ENCODE peak calls at places on chromosome 14, in five cellular contexts. R is A549, A is tibial artery, M is K562, C is astrocyte. O is an unnamed sample.

GRCh38 chr14:22314183-22314820 is 274.7 kb downstream of the DAD1 start:
- DNase-seq in C (peak; percentile 30), M (peak; percentile 29), A (no peak), R (peak; percentile 46), O (no peak)

GRCh38 chr14:20278414-20278813 is 27.3 kb downstream of the TTC5 start:
- DNase-seq in C (no peak), M (no peak), A (no peak), R (no peak), O (no peak)

GRCh38 chr14:24368562-24369252 is 723 bp downstream of the NFATC4 start:
- DNase-seq in A (peak; percentile 81), C (peak; percentile 57), M (peak; percentile 72), R (no peak), O (no peak)

GRCh38 chr14:24182110-24182882 is 6.3 kb downstream of the IPO4 start:
- DNase-seq in M (no peak), R (no peak), A (no peak), C (no peak), O (no peak)

GRCh38 chr14:37139710-37140109 is 32.7 kb downstream of the SLC25A21 start:
- DNase-seq in C (peak; percentile 77), A (no peak), R (no peak), M (no peak), O (no peak)

GRCh38 chr14:24982472-24983155 is 67.3 kb downstream of the STXBP6 start:
- DNase-seq in A (no peak), R (no peak), C (peak; percentile 87), M (no peak), O (no peak)

GRCh38 chr14:74960702-74961101 is 5.3 kb upstream of the PGF start:
- DNase-seq in A (no peak), C (no peak), M (no peak), R (no peak), O (no peak)

GRCh38 chr14:36663404-36664321 is 2.0 kb downstream of the PAX9 start:
- DNase-seq in R (no peak), A (no peak), M (no peak), C (no peak), O (no peak)

GRCh38 chr14:45649051-45649450 is 396.0 kb upstream of the MIS18BP1 start:
- DNase-seq in R (no peak), C (no peak), A (no peak), M (no peak), O (no peak)

GRCh38 chr14:69328765-69329164 is 68.8 kb downstream of the GALNT16 start:
- DNase-seq in A (peak; percentile 23), C (no peak), R (no peak), M (no peak), O (no peak)

GRCh38 chr14:83470466-83470865 is 1936.8 kb upstream of the SEL1L start:
- DNase-seq in C (no peak), A (no peak), M (no peak), R (no peak), O (no peak)

GRCh38 chr14:99945732-99946651 is 119.2 kb upstream of the EVL start:
- DNase-seq in A (no peak), M (no peak), C (no peak), R (no peak), O (no peak)

GRCh38 chr14:74575936-74576335 is 36.1 kb downstream of the LTBP2 start:
- DNase-seq in M (no peak), C (no peak), R (no peak), A (no peak), O (no peak)

GRCh38 chr14:21258889-21259787 is 10.1 kb downstream of the HNRNPC start:
- DNase-seq in C (no peak), M (no peak), A (no peak), R (no peak), O (no peak)

GRCh38 chr14:49892301-49892635 is 614 bp upstream of the ARF6 start:
- DNase-seq in M (no peak), A (no peak), C (peak; percentile 73), R (peak; percentile 81), O (no peak)

GRCh38 chr14:95516554-95517209 is at the start of gene SYNE3:
- DNase-seq in C (no peak), A (peak; percentile 82), M (peak; percentile 93), R (peak; percentile 46), O (peak; percentile 85)

GRCh38 chr14:87076146-87076545 is 916.8 kb downstream of the GALC start:
- DNase-seq in R (no peak), M (no peak), A (no peak), C (no peak), O (no peak)

GRCh38 chr14:30385925-30386324 is 173.0 kb upstream of the G2E3 start:
- DNase-seq in M (no peak), C (no peak), A (no peak), R (no peak), O (no peak)

GRCh38 chr14:44962573-44963528 is 861 bp downstream of the TOGARAM1 start:
- DNase-seq in R (no peak), C (peak; percentile 41), A (peak; percentile 76), M (no peak), O (peak; percentile 90)

GRCh38 chr14:23055621-23056256 is 1.6 kb downstream of the CDH24 start:
- DNase-seq in M (peak; percentile 42), R (no peak), A (peak; percentile 74), C (no peak), O (no peak)

GRCh38 chr14:56217380-56218045 is 99.3 kb downstream of the PELI2 start:
- DNase-seq in A (no peak), M (no peak), R (no peak), C (no peak), O (no peak)

GRCh38 chr14:21796912-21797311 is 123.3 kb upstream of the OR4E1 start:
- DNase-seq in M (no peak), C (no peak), A (no peak), R (no peak), O (no peak)

GRCh38 chr14:80996049-80996901 is 40.9 kb downstream of the TSHR start:
- DNase-seq in A (no peak), C (peak; percentile 65), M (peak; percentile 15), R (peak; percentile 65), O (no peak)

GRCh38 chr14:24576766-24577165 is 716 bp upstream of the CTSG start:
- DNase-seq in A (no peak), M (no peak), R (no peak), C (no peak), O (no peak)

GRCh38 chr14:48622980-48623379 is 947.6 kb upstream of the MDGA2 start:
- DNase-seq in C (no peak), A (no peak), R (no peak), M (no peak), O (no peak)

GRCh38 chr14:93036652-93037341 is 78.9 kb downstream of the ITPK1 start:
- DNase-seq in C (no peak), M (no peak), R (no peak), A (no peak), O (no peak)
- H3K4me1 ChIP-seq in C (peaks cover 18% of the 10 kb centered on the region), M (no peaks in the 10 kb centered on the region), R (peaks cover 94% of the 10 kb centered on the region), A (peaks cover 4% of the 10 kb centered on the region), O (peaks cover 84% of the 10 kb centered on the region)

GRCh38 chr14:51401756-51402155 is 161.7 kb downstream of the TMX1 start:
- DNase-seq in A (peak; percentile 73), R (no peak), C (no peak), M (no peak), O (no peak)

GRCh38 chr14:51401272-51401671 is 161.2 kb downstream of the TMX1 start:
- DNase-seq in A (no peak), C (peak; percentile 27), M (no peak), R (no peak), O (no peak)

GRCh38 chr14:51398898-51399297 is 158.9 kb downstream of the TMX1 start:
- DNase-seq in A (no peak), C (peak; percentile 82), R (peak; percentile 36), M (no peak), O (no peak)

GRCh38 chr14:51396222-51396815 is 156.3 kb downstream of the TMX1 start:
- DNase-seq in M (no peak), R (peak; percentile 40), C (peak; percentile 99), A (no peak), O (no peak)

GRCh38 chr14:51400142-51400541 is 160.1 kb downstream of the TMX1 start:
- DNase-seq in C (no peak), M (no peak), A (no peak), R (no peak), O (no peak)
- H3K27ac ChIP-seq in C (no peak overlapping the region), M (no peak overlapping the region), A (no peak overlapping the region), R (peak overlapping the region; percentile 59), O (no peak overlapping the region)

GRCh38 chr14:51860164-51860835 is at the start of gene GNG2:
- DNase-seq in R (peak; percentile 40), A (peak; percentile 84), C (peak; percentile 71), M (no peak), O (no peak)

GRCh38 chr14:51859136-51859535 is 1.3 kb upstream of the GNG2 start:
- DNase-seq in R (no peak), M (no peak), C (peak; percentile 20), A (no peak), O (no peak)

GRCh38 chr14:51862839-51863235 is 2.4 kb downstream of the GNG2 start:
- DNase-seq in M (no peak), A (no peak), C (no peak), R (no peak), O (no peak)

GRCh38 chr14:51860836-51861583 is 598 bp downstream of the GNG2 start:
- DNase-seq in C (peak; percentile 43), M (no peak), R (no peak), A (no peak), O (no peak)

GRCh38 chr14:51862171-51862838 is 1.9 kb downstream of the GNG2 start:
- DNase-seq in A (no peak), R (no peak), M (no peak), C (no peak), O (no peak)
- H3K4me3 ChIP-seq in A (no peak overlapping the region), R (no peak overlapping the region), M (no peak overlapping the region), C (peak overlapping the region; percentile 47), O (no peak overlapping the region)

GRCh38 chr14:103652806-103653205 is 23.8 kb downstream of the KLC1 start:
- DNase-seq in R (no peak), A (no peak), M (no peak), C (no peak), O (no peak)
- H3K4me1 ChIP-seq in R (peaks cover 10% of the 10 kb centered on the region), A (no peaks in the 10 kb centered on the region), M (no peaks in the 10 kb centered on the region), C (peaks cover 28% of the 10 kb centered on the region), O (peaks cover 43% of the 10 kb centered on the region)

DNA sequence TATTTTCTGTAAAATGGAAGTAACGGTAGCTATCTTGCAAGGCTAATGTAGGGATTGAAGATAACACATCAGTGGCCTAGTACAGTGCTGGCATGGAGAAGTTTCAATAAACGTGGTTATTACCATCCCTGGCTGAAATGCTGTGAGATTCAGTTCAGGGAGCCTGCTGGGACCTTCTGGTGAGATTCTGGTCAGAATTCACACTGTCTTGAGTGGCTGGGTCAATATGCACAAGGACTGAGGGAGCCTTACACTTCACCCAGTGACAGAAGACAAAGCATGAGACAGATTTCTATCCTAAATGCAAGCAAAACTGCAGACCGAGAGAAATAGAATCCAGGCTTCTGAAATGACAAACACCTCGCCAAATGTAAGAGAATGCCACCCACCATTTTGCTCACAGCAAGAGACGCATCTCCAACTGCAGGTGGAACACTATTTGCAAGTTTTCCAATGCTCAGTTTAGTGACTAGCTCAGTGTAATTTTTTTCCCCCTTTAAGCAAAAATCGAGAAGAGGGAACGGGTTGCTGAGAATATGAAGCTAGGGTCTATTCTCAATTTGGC is 201.5 kb downstream of the TTC7B start:
- DNase-seq in C (no peak), M (no peak), R (no peak), A (no peak), O (no peak)
- H3K27ac ChIP-seq in C (no peak overlapping the region), M (no peak overlapping the region), R (no peak overlapping the region), A (peak overlapping the region; percentile 55), O (no peak overlapping the region)

GRCh38 chr14:101357559-101358319 is 203.6 kb upstream of the DIO3 start:
- DNase-seq in C (no peak), R (no peak), A (no peak), M (no peak), O (peak; percentile 70)
- H3K4me3 ChIP-seq in C (no peak overlapping the region), R (no peak overlapping the region), A (no peak overlapping the region), M (no peak overlapping the region), O (no peak overlapping the region)

GRCh38 chr14:61343471-61343870 is 22.1 kb downstream of the PRKCH start:
- DNase-seq in C (no peak), M (no peak), A (no peak), R (no peak), O (no peak)
- H3K4me1 ChIP-seq in C (no peaks in the 10 kb centered on the region), M (peaks cover 32% of the 10 kb centered on the region), A (no peaks in the 10 kb centered on the region), R (peaks cover 6% of the 10 kb centered on the region), O (peaks cover 71% of the 10 kb centered on the region)

O was measured in vagina.